ENCODE peak calls at places on chromosomes 6 and 20, in seven cellular contexts. One of them, this sample, is unnamed.

GRCh38 chr6:159633196-159633595 is 59.8 kb downstream of the SOD2 start:
- DNase-seq in fibroblast of lung: peak
- DNase-seq in heart right ventricle: no peak
- DNase-seq in WERI-Rb-1: peak
- DNase-seq in PC-3: peak
- DNase-seq in left ventricle myocardium inferior: no peak
- DNase-seq in psoas muscle: no peak
- DNase-seq in this sample: no peak

GRCh38 chr6:43972179-43972914 is 154.9 kb downstream of the MRPL14 start:
- DNase-seq in psoas muscle: no peak
- DNase-seq in fibroblast of lung: peak
- DNase-seq in PC-3: peak
- DNase-seq in left ventricle myocardium inferior: no peak
- DNase-seq in heart right ventricle: no peak
- DNase-seq in WERI-Rb-1: peak
- DNase-seq in this sample: peak

GRCh38 chr20:828987-829386 is 4.5 kb upstream of the FAM110A start:
- DNase-seq in fibroblast of lung: no peak
- DNase-seq in PC-3: no peak
- DNase-seq in psoas muscle: no peak
- DNase-seq in WERI-Rb-1: no peak
- DNase-seq in heart right ventricle: no peak
- DNase-seq in left ventricle myocardium inferior: no peak
- DNase-seq in this sample: no peak

GRCh38 chr6:12318749-12319148 is 28.6 kb downstream of the EDN1 start:
- DNase-seq in WERI-Rb-1: no peak
- DNase-seq in fibroblast of lung: no peak
- DNase-seq in heart right ventricle: no peak
- DNase-seq in PC-3: no peak
- DNase-seq in psoas muscle: no peak
- DNase-seq in left ventricle myocardium inferior: no peak
- DNase-seq in this sample: no peak

GRCh38 chr20:11108102-11108842 is 434.5 kb upstream of the JAG1 start:
- DNase-seq in left ventricle myocardium inferior: peak
- DNase-seq in WERI-Rb-1: peak
- DNase-seq in PC-3: no peak
- DNase-seq in psoas muscle: no peak
- DNase-seq in fibroblast of lung: peak
- DNase-seq in heart right ventricle: peak
- DNase-seq in this sample: no peak

GRCh38 chr6:138785980-138786379 is 9.9 kb upstream of the ECT2L start:
- DNase-seq in psoas muscle: no peak
- DNase-seq in heart right ventricle: peak
- DNase-seq in WERI-Rb-1: no peak
- DNase-seq in fibroblast of lung: no peak
- DNase-seq in PC-3: no peak
- DNase-seq in left ventricle myocardium inferior: no peak
- DNase-seq in this sample: no peak

GRCh38 chr6:77341058-77341986 is 122.0 kb downstream of the HTR1B start:
- DNase-seq in psoas muscle: no peak
- DNase-seq in left ventricle myocardium inferior: peak
- DNase-seq in fibroblast of lung: no peak
- DNase-seq in PC-3: no peak
- DNase-seq in heart right ventricle: peak
- DNase-seq in WERI-Rb-1: no peak
- DNase-seq in this sample: no peak

GRCh38 chr6:33702345-33702977 is 9.0 kb downstream of the UQCC2 start:
- DNase-seq in heart right ventricle: no peak
- DNase-seq in psoas muscle: no peak
- DNase-seq in WERI-Rb-1: peak
- DNase-seq in fibroblast of lung: peak
- DNase-seq in PC-3: peak
- DNase-seq in left ventricle myocardium inferior: no peak
- DNase-seq in this sample: no peak

GRCh38 chr20:62830821-62831220 is 14.0 kb downstream of the COL9A3 start:
- DNase-seq in psoas muscle: no peak
- DNase-seq in left ventricle myocardium inferior: no peak
- DNase-seq in WERI-Rb-1: no peak
- DNase-seq in PC-3: no peak
- DNase-seq in fibroblast of lung: no peak
- DNase-seq in heart right ventricle: no peak
- DNase-seq in this sample: no peak

GRCh38 chr20:47262365-47263013 is 94.0 kb downstream of the ZMYND8 start:
- DNase-seq in psoas muscle: no peak
- DNase-seq in WERI-Rb-1: peak
- DNase-seq in heart right ventricle: no peak
- DNase-seq in left ventricle myocardium inferior: no peak
- DNase-seq in fibroblast of lung: no peak
- DNase-seq in PC-3: no peak
- DNase-seq in this sample: no peak

GRCh38 chr20:24634855-24635254 is 165.4 kb downstream of the SYNDIG1 start:
- DNase-seq in fibroblast of lung: peak
- DNase-seq in PC-3: peak
- DNase-seq in psoas muscle: peak
- DNase-seq in heart right ventricle: no peak
- DNase-seq in left ventricle myocardium inferior: no peak
- DNase-seq in WERI-Rb-1: no peak
- DNase-seq in this sample: no peak

GRCh38 chr6:24927985-24928735 is 7.6 kb downstream of the RIPOR2 start:
- DNase-seq in heart right ventricle: no peak
- DNase-seq in PC-3: peak
- DNase-seq in fibroblast of lung: peak
- DNase-seq in WERI-Rb-1: no peak
- DNase-seq in psoas muscle: no peak
- DNase-seq in left ventricle myocardium inferior: no peak
- DNase-seq in this sample: no peak

GRCh38 chr6:69973138-69973537 is 106.8 kb downstream of the COL19A1 start:
- DNase-seq in psoas muscle: no peak
- DNase-seq in fibroblast of lung: no peak
- DNase-seq in PC-3: no peak
- DNase-seq in WERI-Rb-1: no peak
- DNase-seq in heart right ventricle: no peak
- DNase-seq in left ventricle myocardium inferior: no peak
- DNase-seq in this sample: no peak

GRCh38 chr6:11412011-11412424 is 125.5 kb upstream of the TMEM170B start:
- DNase-seq in heart right ventricle: no peak
- DNase-seq in left ventricle myocardium inferior: no peak
- DNase-seq in psoas muscle: no peak
- DNase-seq in fibroblast of lung: peak
- DNase-seq in WERI-Rb-1: peak
- DNase-seq in PC-3: no peak
- DNase-seq in this sample: no peak

GRCh38 chr6:144922120-144922722 is 637.1 kb downstream of the UTRN start:
- DNase-seq in fibroblast of lung: peak
- DNase-seq in psoas muscle: no peak
- DNase-seq in left ventricle myocardium inferior: no peak
- DNase-seq in WERI-Rb-1: peak
- DNase-seq in PC-3: peak
- DNase-seq in heart right ventricle: no peak
- DNase-seq in this sample: no peak

GRCh38 chr20:62707981-62708521 is 585 bp upstream of the NTSR1 start:
- DNase-seq in WERI-Rb-1: peak
- DNase-seq in psoas muscle: peak
- DNase-seq in fibroblast of lung: no peak
- DNase-seq in PC-3: peak
- DNase-seq in heart right ventricle: no peak
- DNase-seq in left ventricle myocardium inferior: no peak
- DNase-seq in this sample: no peak

GRCh38 chr6:7805828-7806227 is 79.9 kb downstream of the BMP6 start:
- DNase-seq in WERI-Rb-1: no peak
- DNase-seq in left ventricle myocardium inferior: no peak
- DNase-seq in fibroblast of lung: no peak
- DNase-seq in heart right ventricle: no peak
- DNase-seq in psoas muscle: no peak
- DNase-seq in PC-3: no peak
- DNase-seq in this sample: no peak

GRCh38 chr6:140957334-140957733 is 1175.4 kb upstream of the GJE1 start:
- DNase-seq in WERI-Rb-1: no peak
- DNase-seq in left ventricle myocardium inferior: no peak
- DNase-seq in heart right ventricle: no peak
- DNase-seq in fibroblast of lung: no peak
- DNase-seq in PC-3: no peak
- DNase-seq in psoas muscle: no peak
- DNase-seq in this sample: no peak

GRCh38 chr6:93272201-93272600 is 147.2 kb downstream of the EPHA7 start:
- DNase-seq in PC-3: no peak
- DNase-seq in fibroblast of lung: no peak
- DNase-seq in heart right ventricle: no peak
- DNase-seq in WERI-Rb-1: no peak
- DNase-seq in left ventricle myocardium inferior: no peak
- DNase-seq in psoas muscle: no peak
- DNase-seq in this sample: no peak

GRCh38 chr20:32488066-32488838 is 96.9 kb downstream of the NOL4L start:
- DNase-seq in WERI-Rb-1: no peak
- DNase-seq in left ventricle myocardium inferior: no peak
- DNase-seq in PC-3: no peak
- DNase-seq in heart right ventricle: no peak
- DNase-seq in fibroblast of lung: no peak
- DNase-seq in psoas muscle: no peak
- DNase-seq in this sample: no peak

GRCh38 chr6:11270030-11271027 is 37.9 kb upstream of the NEDD9 start:
- DNase-seq in fibroblast of lung: peak
- DNase-seq in WERI-Rb-1: no peak
- DNase-seq in psoas muscle: no peak
- DNase-seq in PC-3: no peak
- DNase-seq in heart right ventricle: no peak
- DNase-seq in left ventricle myocardium inferior: no peak
- DNase-seq in this sample: no peak

GRCh38 chr6:14086701-14087100 is 30.9 kb upstream of the CD83 start:
- DNase-seq in heart right ventricle: no peak
- DNase-seq in WERI-Rb-1: no peak
- DNase-seq in fibroblast of lung: no peak
- DNase-seq in left ventricle myocardium inferior: no peak
- DNase-seq in PC-3: peak
- DNase-seq in psoas muscle: no peak
- DNase-seq in this sample: no peak

GRCh38 chr20:53956013-53956715 is 114.2 kb downstream of the BCAS1 start:
- DNase-seq in heart right ventricle: no peak
- DNase-seq in left ventricle myocardium inferior: no peak
- DNase-seq in psoas muscle: no peak
- DNase-seq in WERI-Rb-1: no peak
- DNase-seq in PC-3: no peak
- DNase-seq in fibroblast of lung: no peak
- DNase-seq in this sample: no peak

GRCh38 chr6:45054610-45055009 is 273.5 kb upstream of the RUNX2 start:
- DNase-seq in heart right ventricle: no peak
- DNase-seq in PC-3: no peak
- DNase-seq in fibroblast of lung: no peak
- DNase-seq in psoas muscle: no peak
- DNase-seq in left ventricle myocardium inferior: no peak
- DNase-seq in WERI-Rb-1: no peak
- DNase-seq in this sample: no peak

GRCh38 chr6:136930528-136930927 is 8.4 kb downstream of the SLC35D3 start:
- DNase-seq in PC-3: no peak
- DNase-seq in heart right ventricle: no peak
- DNase-seq in left ventricle myocardium inferior: no peak
- DNase-seq in psoas muscle: no peak
- DNase-seq in fibroblast of lung: no peak
- DNase-seq in WERI-Rb-1: no peak
- DNase-seq in this sample: no peak

GRCh38 chr6:147684906-147685305 is 176.4 kb downstream of the SAMD5 start:
- DNase-seq in fibroblast of lung: peak
- DNase-seq in WERI-Rb-1: no peak
- DNase-seq in left ventricle myocardium inferior: no peak
- DNase-seq in heart right ventricle: no peak
- DNase-seq in PC-3: no peak
- DNase-seq in psoas muscle: no peak
- DNase-seq in this sample: no peak

GRCh38 chr20:219290-220115 is 7.6 kb upstream of the DEFB129 start:
- DNase-seq in PC-3: peak
- DNase-seq in psoas muscle: no peak
- DNase-seq in left ventricle myocardium inferior: no peak
- DNase-seq in fibroblast of lung: peak
- DNase-seq in heart right ventricle: no peak
- DNase-seq in WERI-Rb-1: peak
- DNase-seq in this sample: no peak

DNA sequence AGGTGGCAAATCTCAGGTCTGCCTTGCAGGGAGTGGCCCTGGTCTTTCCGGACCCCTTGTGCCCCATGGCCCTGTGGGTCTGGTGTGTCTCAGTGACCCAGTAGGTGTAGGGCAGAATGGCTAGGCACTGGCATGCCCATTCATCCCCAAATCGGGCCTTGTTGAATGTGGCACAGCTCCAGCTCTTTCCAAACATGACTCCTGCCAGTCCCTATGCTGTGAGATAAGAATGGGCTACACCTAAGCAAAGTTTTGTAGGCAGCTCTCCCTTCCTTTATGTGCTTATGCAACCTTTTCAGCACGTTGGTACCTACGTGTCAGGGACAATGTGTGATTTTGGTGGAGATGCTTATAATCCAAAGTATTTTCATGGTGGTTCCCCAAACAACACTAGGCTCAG is 33.9 kb downstream of the FOXO3 start:
- DNase-seq in WERI-Rb-1: no peak
- DNase-seq in fibroblast of lung: no peak
- DNase-seq in psoas muscle: peak
- DNase-seq in heart right ventricle: no peak
- DNase-seq in left ventricle myocardium inferior: no peak
- DNase-seq in PC-3: peak
- DNase-seq in this sample: peak
- H3K27ac ChIP-seq in WERI-Rb-1: no peak
- H3K27ac ChIP-seq in fibroblast of lung: no peak
- H3K27ac ChIP-seq in psoas muscle: peak
- H3K27ac ChIP-seq in heart right ventricle: peak
- H3K27ac ChIP-seq in left ventricle myocardium inferior: peak
- H3K27ac ChIP-seq in PC-3: no peak
- H3K27ac ChIP-seq in this sample: no peak

GRCh38 chr6:4282926-4283325 is 147.6 kb upstream of the ECI2 start:
- DNase-seq in fibroblast of lung: no peak
- DNase-seq in psoas muscle: no peak
- DNase-seq in left ventricle myocardium inferior: no peak
- DNase-seq in PC-3: no peak
- DNase-seq in WERI-Rb-1: no peak
- DNase-seq in heart right ventricle: no peak
- DNase-seq in this sample: no peak
- H3K27ac ChIP-seq in fibroblast of lung: no peak
- H3K27ac ChIP-seq in psoas muscle: no peak
- H3K27ac ChIP-seq in left ventricle myocardium inferior: no peak
- H3K27ac ChIP-seq in PC-3: no peak
- H3K27ac ChIP-seq in WERI-Rb-1: no peak
- H3K27ac ChIP-seq in heart right ventricle: no peak
- H3K27ac ChIP-seq in this sample: no peak

GRCh38 chr6:41093729-41094128 is 21.0 kb downstream of the NFYA start:
- DNase-seq in heart right ventricle: no peak
- DNase-seq in fibroblast of lung: no peak
- DNase-seq in PC-3: no peak
- DNase-seq in left ventricle myocardium inferior: no peak
- DNase-seq in WERI-Rb-1: no peak
- DNase-seq in psoas muscle: no peak
- DNase-seq in this sample: no peak
- H3K27ac ChIP-seq in heart right ventricle: no peak
- H3K27ac ChIP-seq in fibroblast of lung: no peak
- H3K27ac ChIP-seq in PC-3: no peak
- H3K27ac ChIP-seq in left ventricle myocardium inferior: no peak
- H3K27ac ChIP-seq in WERI-Rb-1: no peak
- H3K27ac ChIP-seq in psoas muscle: no peak
- H3K27ac ChIP-seq in this sample: no peak

DNA sequence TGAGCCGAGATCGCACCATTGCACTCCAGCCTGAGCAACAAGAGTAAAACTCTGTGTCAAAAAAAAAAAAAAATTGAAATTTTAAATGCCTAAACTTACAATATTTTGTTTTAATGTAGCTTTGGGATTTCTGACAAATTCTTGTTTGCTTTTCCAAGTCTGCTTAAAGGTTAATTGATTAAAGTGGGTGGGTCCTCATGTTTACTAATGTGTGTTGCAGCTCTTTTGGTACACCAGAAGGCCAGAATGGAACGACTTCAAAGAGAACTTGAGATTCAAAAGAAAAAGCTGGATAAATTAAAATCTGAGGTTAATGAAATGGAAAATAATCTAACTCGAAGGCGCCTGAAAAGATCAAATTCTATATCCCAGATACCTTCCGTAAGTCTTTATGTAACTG is 2.7 kb upstream of the SUMO4 start:
- DNase-seq in fibroblast of lung: no peak
- DNase-seq in PC-3: no peak
- DNase-seq in left ventricle myocardium inferior: no peak
- DNase-seq in psoas muscle: no peak
- DNase-seq in WERI-Rb-1: no peak
- DNase-seq in heart right ventricle: no peak
- DNase-seq in this sample: no peak
- H3K27ac ChIP-seq in fibroblast of lung: no peak
- H3K27ac ChIP-seq in PC-3: no peak
- H3K27ac ChIP-seq in left ventricle myocardium inferior: no peak
- H3K27ac ChIP-seq in psoas muscle: no peak
- H3K27ac ChIP-seq in WERI-Rb-1: no peak
- H3K27ac ChIP-seq in heart right ventricle: no peak
- H3K27ac ChIP-seq in this sample: no peak